ENCODE peak calls at places on chromosomes 6 and 20, in four cellular contexts. L is hepatocyte, O is H9, T is A172. H is an unnamed sample.

GRCh38 chr20:22511943-22512910 is 72.1 kb downstream of the FOXA2 start:
- DNase-seq in L (peak), T (peak), O (peak), H (peak)

GRCh38 chr6:56593801-56594318 is 48.8 kb downstream of the DST start:
- DNase-seq in T (no peak), L (no peak), O (no peak), H (peak)

GRCh38 chr20:4925842-4926530 is 75.3 kb downstream of the SLC23A2 start:
- DNase-seq in O (no peak), L (no peak), T (peak), H (no peak)

GRCh38 chr6:1297746-1298145 is 14.2 kb upstream of the FOXQ1 start:
- DNase-seq in O (no peak), L (peak), T (no peak), H (no peak)

GRCh38 chr6:34527751-34528670 is 28.1 kb downstream of the SPDEF start:
- DNase-seq in T (no peak), O (no peak), L (no peak), H (no peak)

GRCh38 chr20:48040491-48040890 is 255.2 kb upstream of the SULF2 start:
- DNase-seq in O (no peak), L (no peak), T (no peak), H (no peak)

GRCh38 chr6:37177083-37177949 is 7.4 kb downstream of the PIM1 start:
- DNase-seq in L (no peak), T (no peak), O (no peak), H (no peak)

GRCh38 chr6:9606435-9607134 is 808.3 kb downstream of the TFAP2A start:
- DNase-seq in L (no peak), O (peak), T (no peak), H (no peak)

GRCh38 chr6:69337301-69337700 is 459.5 kb downstream of the LMBRD1 start:
- DNase-seq in T (no peak), L (no peak), O (no peak), H (no peak)

H was measured in DMS53.